ENCODE peak calls at places on chromosomes 1 and 21, in eight cellular contexts. One of them, this sample, is unnamed.

GRCh38 chr1:38488162-38488898 is 371.2 kb downstream of the RRAGC start:
- DNase-seq in Karpas-422: no peak
- DNase-seq in stomach: no peak
- DNase-seq in ELR: no peak
- DNase-seq in MG63: no peak
- DNase-seq in AG04450: no peak
- DNase-seq in NCI-H1417: no peak
- DNase-seq in coronary artery: no peak
- DNase-seq in this sample: no peak

GRCh38 chr1:155379180-155379876 is 58.6 kb downstream of the RUSC1 start:
- DNase-seq in Karpas-422: peak; percentile 74
- DNase-seq in stomach: no peak
- DNase-seq in ELR: peak; percentile 23
- DNase-seq in MG63: no peak
- DNase-seq in AG04450: no peak
- DNase-seq in NCI-H1417: no peak
- DNase-seq in coronary artery: no peak
- DNase-seq in this sample: peak; percentile 76

GRCh38 chr1:50973875-50974617 is 4.0 kb downstream of the CDKN2C start:
- DNase-seq in Karpas-422: no peak
- DNase-seq in stomach: no peak
- DNase-seq in ELR: no peak
- DNase-seq in MG63: peak; percentile 36
- DNase-seq in AG04450: no peak
- DNase-seq in NCI-H1417: peak; percentile 59
- DNase-seq in coronary artery: no peak
- DNase-seq in this sample: no peak

GRCh38 chr1:89260042-89260441 is 12.6 kb downstream of the GBP5 start:
- DNase-seq in Karpas-422: no peak
- DNase-seq in stomach: no peak
- DNase-seq in ELR: no peak
- DNase-seq in MG63: no peak
- DNase-seq in AG04450: no peak
- DNase-seq in NCI-H1417: peak; percentile 37
- DNase-seq in coronary artery: no peak
- DNase-seq in this sample: no peak

GRCh38 chr1:110603058-110603457 is 3.1 kb downstream of the KCNA2 start:
- DNase-seq in Karpas-422: no peak
- DNase-seq in stomach: no peak
- DNase-seq in ELR: no peak
- DNase-seq in MG63: no peak
- DNase-seq in AG04450: no peak
- DNase-seq in NCI-H1417: no peak
- DNase-seq in coronary artery: no peak
- DNase-seq in this sample: no peak

GRCh38 chr1:20609541-20609940 is 20.6 kb downstream of the CDA start:
- DNase-seq in Karpas-422: no peak
- DNase-seq in stomach: no peak
- DNase-seq in ELR: no peak
- DNase-seq in MG63: no peak
- DNase-seq in AG04450: no peak
- DNase-seq in NCI-H1417: no peak
- DNase-seq in coronary artery: no peak
- DNase-seq in this sample: no peak

GRCh38 chr1:205313681-205314308 is 7.8 kb downstream of the NUAK2 start:
- DNase-seq in Karpas-422: peak; percentile 67
- DNase-seq in stomach: peak; percentile 35
- DNase-seq in ELR: no peak
- DNase-seq in MG63: no peak
- DNase-seq in AG04450: peak; percentile 66
- DNase-seq in NCI-H1417: peak; percentile 59
- DNase-seq in coronary artery: no peak
- DNase-seq in this sample: peak; percentile 74

GRCh38 chr1:230077011-230077410 is 10.0 kb downstream of the GALNT2 start:
- DNase-seq in Karpas-422: no peak
- DNase-seq in stomach: no peak
- DNase-seq in ELR: no peak
- DNase-seq in MG63: no peak
- DNase-seq in AG04450: no peak
- DNase-seq in NCI-H1417: no peak
- DNase-seq in coronary artery: no peak
- DNase-seq in this sample: no peak

GRCh38 chr1:29335573-29335972 is 99.3 kb downstream of the PTPRU start:
- DNase-seq in Karpas-422: no peak
- DNase-seq in stomach: no peak
- DNase-seq in ELR: no peak
- DNase-seq in MG63: no peak
- DNase-seq in AG04450: no peak
- DNase-seq in NCI-H1417: no peak
- DNase-seq in coronary artery: no peak
- DNase-seq in this sample: no peak

GRCh38 chr21:38082936-38083335 is 166.7 kb upstream of the KCNJ6 start:
- DNase-seq in Karpas-422: no peak
- DNase-seq in stomach: no peak
- DNase-seq in ELR: no peak
- DNase-seq in MG63: peak; percentile 11
- DNase-seq in AG04450: no peak
- DNase-seq in NCI-H1417: no peak
- DNase-seq in coronary artery: no peak
- DNase-seq in this sample: no peak

GRCh38 chr1:6785721-6786505 is 659 bp downstream of the CAMTA1 start:
- DNase-seq in Karpas-422: peak; percentile 70
- DNase-seq in stomach: peak; percentile 38
- DNase-seq in ELR: peak; percentile 54
- DNase-seq in MG63: peak; percentile 36
- DNase-seq in AG04450: no peak
- DNase-seq in NCI-H1417: peak; percentile 73
- DNase-seq in coronary artery: no peak
- DNase-seq in this sample: peak; percentile 50

GRCh38 chr1:223758734-223759133 is 46.4 kb downstream of the CAPN2 start:
- DNase-seq in Karpas-422: no peak
- DNase-seq in stomach: no peak
- DNase-seq in ELR: no peak
- DNase-seq in MG63: no peak
- DNase-seq in AG04450: no peak
- DNase-seq in NCI-H1417: no peak
- DNase-seq in coronary artery: no peak
- DNase-seq in this sample: no peak

GRCh38 chr1:113307771-113308451 is 82.4 kb upstream of the MAGI3 start:
- DNase-seq in Karpas-422: no peak
- DNase-seq in stomach: no peak
- DNase-seq in ELR: peak; percentile 28
- DNase-seq in MG63: no peak
- DNase-seq in AG04450: no peak
- DNase-seq in NCI-H1417: no peak
- DNase-seq in coronary artery: no peak
- DNase-seq in this sample: no peak